ENCODE peak calls at places on chromosomes 11 and 22, in ten cellular contexts. F is epithelial cell of esophagus, U is body of pancreas, K is fibroblast of pulmonary artery, Y is RWPE1, P is fibroblast of the aortic adventitia, X is heart left ventricle, V is thyroid gland, W is cardiac fibroblast, H is suprapubic skin. R is an unnamed sample.

GRCh38 chr11:110297726-110298297 is 1.4 kb upstream of the RDX start:
- DNase-seq in W (no peak), F (peak; percentile 81), U (no peak), V (no peak), K (peak; percentile 31), X (no peak), Y (peak; percentile 52), P (peak; percentile 21), H (no peak), R (no peak)

GRCh38 chr11:6850526-6850925 is 5.0 kb downstream of the OR10A5 start:
- DNase-seq in H (no peak), X (no peak), F (no peak), W (no peak), P (no peak), Y (no peak), V (no peak), U (no peak), K (no peak), R (no peak)

GRCh38 chr11:99739464-99740089 is 718.8 kb downstream of the CNTN5 start:
- DNase-seq in F (peak; percentile 50), H (no peak), P (peak; percentile 2), Y (peak; percentile 34), W (peak; percentile 71), V (peak; percentile 2), X (no peak), U (no peak), K (peak; percentile 72), R (no peak)

GRCh38 chr11:89381094-89381493 is 110.1 kb downstream of the NOX4 start:
- DNase-seq in F (peak; percentile 97), H (peak; percentile 57), P (peak; percentile 95), U (no peak), Y (peak; percentile 77), X (peak; percentile 33), V (no peak), K (peak; percentile 97), W (peak; percentile 99), R (peak; percentile 79)

GRCh38 chr11:83540112-83540675 is 254.0 kb upstream of the CCDC90B start:
- DNase-seq in Y (no peak), K (no peak), U (no peak), X (no peak), P (no peak), F (no peak), H (no peak), V (no peak), W (no peak), R (no peak)

GRCh38 chr11:105821366-105821765 is 200.7 kb downstream of the MSANTD4 start:
- DNase-seq in U (no peak), X (no peak), V (no peak), Y (no peak), K (no peak), F (no peak), W (no peak), P (no peak), H (no peak), R (no peak)

GRCh38 chr11:120337133-120337895 is 1.1 kb downstream of the ARHGEF12 start:
- DNase-seq in F (no peak), K (peak; percentile 42), W (no peak), U (peak; percentile 43), V (peak; percentile 52), X (peak; percentile 52), Y (no peak), H (peak; percentile 70), P (no peak), R (no peak)

GRCh38 chr11:106961518-106961917 is 56.8 kb downstream of the GUCY1A2 start:
- DNase-seq in V (no peak), K (peak; percentile 95), F (peak; percentile 61), P (peak; percentile 90), X (no peak), Y (peak; percentile 34), U (no peak), H (no peak), W (peak; percentile 95), R (peak; percentile 78)

GRCh38 chr11:1017269-1018005 is 19.1 kb downstream of the MUC6 start:
- DNase-seq in X (no peak), U (no peak), F (peak; percentile 13), P (no peak), H (no peak), V (no peak), Y (no peak), W (peak; percentile 4), K (no peak), R (no peak)

GRCh38 chr11:1020211-1020905 is 16.2 kb downstream of the MUC6 start:
- DNase-seq in W (no peak), V (no peak), P (no peak), F (no peak), U (no peak), Y (no peak), K (no peak), H (no peak), X (no peak), R (no peak)

GRCh38 chr11:1022411-1022810 is 14.1 kb downstream of the MUC6 start:
- DNase-seq in P (no peak), U (no peak), V (no peak), Y (no peak), X (no peak), H (no peak), W (no peak), K (no peak), F (no peak), R (no peak)

GRCh38 chr11:1018091-1018490 is 18.4 kb downstream of the MUC6 start:
- DNase-seq in F (no peak), V (no peak), P (no peak), Y (no peak), H (no peak), W (no peak), K (no peak), U (no peak), X (no peak), R (no peak)

GRCh38 chr11:1019321-1019910 is 17.1 kb downstream of the MUC6 start:
- DNase-seq in Y (no peak), W (no peak), K (no peak), X (no peak), V (no peak), P (no peak), U (no peak), F (no peak), H (no peak), R (no peak)
- TF ChIP-seq CTCF in Y (no peak), W (no peak), K (no peak), X (no peak), V (no peak), P (no peak), U (no peak), F (no peak), H (no peak), R (no peak)

DNA sequence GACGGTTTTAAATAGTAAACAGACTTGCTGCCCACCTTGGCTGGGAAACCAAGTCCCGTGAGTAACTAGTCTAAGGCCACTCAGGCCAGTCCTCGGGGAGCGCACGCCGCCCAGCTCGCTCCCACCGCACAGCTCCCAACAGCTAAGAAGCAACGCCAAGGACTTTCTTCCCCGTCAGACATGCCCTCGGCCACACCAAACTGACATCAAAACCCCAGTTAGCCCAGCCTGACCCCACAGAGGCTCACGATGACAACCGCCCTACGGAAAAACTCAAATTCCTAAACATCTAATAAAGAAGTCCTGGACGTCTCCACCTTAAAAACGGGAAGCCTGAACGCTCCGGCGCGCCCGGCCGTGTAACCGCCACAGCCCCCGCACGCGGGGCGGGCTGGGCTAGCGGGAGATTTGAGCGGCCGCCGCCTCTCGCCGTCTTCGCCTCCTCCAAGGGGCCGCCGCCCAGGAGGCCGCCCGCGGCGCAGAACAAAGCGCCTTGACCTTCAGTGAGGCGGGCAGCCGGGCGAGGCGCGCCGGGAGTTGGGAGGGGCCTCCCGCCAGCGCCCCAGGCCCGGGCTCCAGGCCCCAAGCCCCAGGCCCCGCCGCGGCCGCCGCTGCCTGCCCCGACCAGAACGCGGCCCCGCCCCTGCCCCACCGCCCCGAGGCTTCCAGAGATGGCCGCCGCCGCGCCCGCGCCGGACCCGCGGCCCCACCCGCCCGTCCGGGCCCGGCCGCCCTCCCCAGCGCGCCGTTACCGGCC is 474 bp downstream of the NAP1L4 start:
- DNase-seq in X (peak; percentile 41), P (peak; percentile 33), K (peak; percentile 56), U (no peak), V (peak; percentile 34), H (peak; percentile 64), F (peak; percentile 72), W (peak; percentile 48), Y (peak; percentile 18), R (no peak)
- TF ChIP-seq CTCF in X (no peak), P (no peak), K (no peak), U (no peak), V (no peak), H (no peak), F (no peak), W (no peak), Y (no peak), R (no peak)

GRCh38 chr11:67055812-67056211 is 835 bp upstream of the RHOD start:
- DNase-seq in F (peak; percentile 94), U (peak; percentile 43), Y (peak; percentile 85), W (peak; percentile 16), K (no peak), X (no peak), V (peak; percentile 72), H (no peak), P (no peak), R (no peak)

GRCh38 chr11:67056267-67056639 is 394 bp upstream of the RHOD start:
- DNase-seq in H (no peak), X (no peak), Y (no peak), W (no peak), V (no peak), F (no peak), K (no peak), U (no peak), P (no peak), R (no peak)

GRCh38 chr11:67058506-67058905 is 1.9 kb downstream of the RHOD start:
- DNase-seq in V (no peak), U (no peak), X (no peak), Y (no peak), F (no peak), W (no peak), H (no peak), K (no peak), P (no peak), R (no peak)

GRCh38 chr11:67057410-67057757 is 737 bp downstream of the RHOD start:
- DNase-seq in K (no peak), F (no peak), V (peak; percentile 63), H (no peak), W (no peak), X (peak; percentile 60), Y (peak; percentile 42), U (peak; percentile 77), P (no peak), R (no peak)

DNA sequence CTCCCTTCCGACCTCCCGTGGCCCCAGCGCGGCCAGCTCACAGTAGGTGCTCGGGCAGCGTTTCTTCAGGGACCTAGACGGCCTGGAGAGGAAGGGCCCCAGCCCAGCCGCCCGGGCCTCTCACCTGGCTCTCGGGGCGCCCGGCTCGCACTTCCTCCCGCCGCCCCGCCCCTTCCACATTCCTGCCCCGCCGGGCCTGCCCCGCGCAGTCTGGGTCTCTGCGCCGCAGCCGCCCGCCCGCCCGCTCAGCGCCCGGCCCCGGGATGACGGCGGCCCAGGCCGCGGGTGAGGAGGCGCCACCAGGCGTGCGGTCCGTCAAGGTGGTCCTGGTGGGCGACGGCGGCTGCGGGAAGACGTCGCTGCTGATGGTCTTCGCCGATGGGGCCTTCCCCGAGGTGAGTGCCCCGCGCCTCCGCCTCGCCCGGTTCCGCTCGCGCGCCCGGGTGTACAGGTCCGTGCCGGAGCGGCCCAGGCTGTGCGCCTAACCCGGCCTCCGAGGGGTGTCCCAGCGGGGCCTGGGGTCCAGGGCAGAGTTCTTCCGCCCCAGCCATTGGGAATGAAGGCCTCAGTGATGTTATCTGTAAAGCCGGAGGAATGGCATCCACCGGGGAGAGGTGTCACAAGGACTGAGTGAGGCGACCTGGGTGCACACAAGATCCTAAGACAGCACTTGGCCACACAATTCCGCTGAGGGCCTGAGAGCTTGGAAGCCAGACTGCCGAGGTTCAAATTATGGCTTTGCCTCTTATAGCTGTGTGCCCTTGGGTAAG is at the start of gene RHOD:
- DNase-seq in H (no peak), V (peak; percentile 81), X (no peak), U (peak; percentile 81), W (no peak), P (no peak), Y (peak; percentile 67), K (no peak), F (peak; percentile 77), R (no peak)
- TF ChIP-seq CTCF in H (no peak), V (no peak), X (no peak), U (no peak), W (no peak), P (no peak), Y (no peak), K (no peak), F (no peak), R (no peak)

GRCh38 chr22:45831394-45831793 is 145.6 kb downstream of the WNT7B start:
- DNase-seq in P (peak; percentile 49), V (no peak), U (no peak), X (no peak), Y (peak; percentile 4), W (peak; percentile 56), K (peak; percentile 46), H (no peak), F (no peak), R (no peak)
- TF ChIP-seq CTCF in P (peak; percentile 76), V (peak; percentile 27), U (no peak), X (peak; percentile 18), Y (no peak), W (peak; percentile 69), K (peak; percentile 67), H (peak; percentile 6), F (peak; percentile 33), R (peak; percentile 61)

R was measured in AG09319.